ENCODE peak calls at places on chromosomes 1 and 21, in eight cellular contexts. E is fibroblast of the aortic adventitia, K is esophagus squamous epithelium, L is colonic mucosa, M is astrocyte of the cerebellum, J is kidney epithelial cell, Y is pancreas, I is uterus. N is an unnamed sample.

GRCh38 chr1:172266528-172267174 is 153.8 kb upstream of the C1orf105 start:
- DNase-seq in M (no peak), I (no peak), L (no peak), K (no peak), E (no peak), J (no peak), Y (no peak), N (no peak)

GRCh38 chr1:174131032-174131638 is 28.2 kb upstream of the RABGAP1L start:
- DNase-seq in M (no peak), K (no peak), L (no peak), Y (no peak), I (no peak), J (no peak), E (no peak), N (no peak)

GRCh38 chr1:235093013-235093618 is 35.5 kb downstream of the TOMM20 start:
- DNase-seq in J (no peak), Y (no peak), I (no peak), L (peak; percentile 68), E (peak; percentile 79), M (no peak), K (no peak), N (peak; percentile 86)

GRCh38 chr21:27154451-27155129 is 187.7 kb upstream of the ADAMTS5 start:
- DNase-seq in M (no peak), J (no peak), L (no peak), K (no peak), Y (no peak), E (peak; percentile 88), I (peak; percentile 64), N (peak; percentile 31)

GRCh38 chr1:228316589-228317387 is 89.8 kb downstream of the TRIM11 start:
- DNase-seq in E (no peak), J (no peak), Y (peak; percentile 55), I (no peak), K (no peak), L (no peak), M (no peak), N (no peak)

GRCh38 chr1:32953495-32953894 is 11.1 kb downstream of the RNF19B start:
- DNase-seq in M (peak; percentile 8), E (peak; percentile 40), J (peak; percentile 41), L (no peak), I (no peak), Y (no peak), K (no peak), N (peak; percentile 75)

GRCh38 chr1:84617349-84617748 is 43.1 kb upstream of the CTBS start:
- DNase-seq in M (no peak), Y (no peak), K (no peak), L (no peak), J (no peak), E (no peak), I (no peak), N (no peak)

GRCh38 chr1:24725209-24725651 is 20.0 kb upstream of the CLIC4 start:
- DNase-seq in K (no peak), L (no peak), E (no peak), I (no peak), J (no peak), Y (no peak), M (no peak), N (no peak)

GRCh38 chr1:41434748-41435449 is 49.6 kb downstream of the EDN2 start:
- DNase-seq in Y (no peak), J (no peak), K (no peak), M (peak; percentile 51), E (no peak), L (no peak), I (no peak), N (peak; percentile 67)

GRCh38 chr1:171817511-171818265 is 23.6 kb upstream of the DNM3 start:
- DNase-seq in J (peak; percentile 86), Y (no peak), M (peak; percentile 12), L (no peak), K (no peak), I (peak; percentile 38), E (peak; percentile 47), N (peak; percentile 71)

GRCh38 chr1:14522331-14523241 is 75.9 kb upstream of the KAZN start:
- DNase-seq in J (no peak), L (no peak), K (no peak), I (peak; percentile 72), E (peak; percentile 97), Y (no peak), M (peak; percentile 62), N (peak; percentile 70)

GRCh38 chr1:45884700-45885099 is 81.3 kb downstream of the MAST2 start:
- DNase-seq in K (no peak), Y (no peak), L (peak; percentile 40), J (no peak), I (no peak), M (no peak), E (no peak), N (peak; percentile 30)

GRCh38 chr21:33383056-33383888 is 19.9 kb upstream of the IFNGR2 start:
- DNase-seq in J (peak; percentile 90), E (peak; percentile 76), I (peak; percentile 41), M (no peak), K (peak; percentile 48), Y (peak; percentile 60), L (peak; percentile 64), N (peak; percentile 88)

DNA sequence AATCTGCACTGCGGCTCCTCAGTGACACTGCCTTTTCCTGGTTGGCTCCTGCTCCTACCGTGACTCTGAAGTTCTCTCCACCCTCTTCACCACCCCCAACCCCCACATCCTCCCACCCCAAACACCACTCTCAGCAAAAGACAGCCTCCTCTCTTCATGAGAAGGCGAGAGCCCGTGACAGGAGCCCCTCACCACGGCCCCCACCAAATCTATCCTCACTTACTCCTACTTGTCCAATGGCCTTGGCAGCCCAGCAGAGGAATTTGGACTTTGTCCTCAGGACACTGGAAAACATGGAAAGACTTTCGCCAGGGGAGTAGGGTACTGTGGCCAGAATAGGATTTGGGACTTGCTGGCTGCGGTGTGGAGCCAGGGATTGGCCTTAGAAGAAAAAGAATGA is 6.9 kb downstream of the TMEM125 start:
- DNase-seq in I (no peak), L (no peak), E (no peak), M (no peak), J (no peak), K (no peak), Y (no peak), N (no peak)
- H3K4me3 ChIP-seq in I (no peak overlapping the region), L (no peak overlapping the region), E (no peak overlapping the region), M (no peak overlapping the region), J (no peak overlapping the region), K (no peak overlapping the region), Y (no peak overlapping the region), N (no peak overlapping the region)

GRCh38 chr1:162388083-162388594 is 6.6 kb downstream of the C1orf226 start:
- DNase-seq in Y (no peak), M (no peak), L (no peak), J (no peak), E (no peak), K (no peak), I (no peak), N (no peak)

GRCh38 chr1:162389971-162390370 is 8.4 kb downstream of the C1orf226 start:
- DNase-seq in Y (no peak), E (no peak), L (no peak), M (no peak), J (no peak), K (no peak), I (no peak), N (no peak)

GRCh38 chr1:162387226-162388082 is 5.9 kb downstream of the C1orf226 start:
- DNase-seq in L (no peak), J (no peak), E (no peak), I (no peak), M (no peak), Y (no peak), K (no peak), N (no peak)

GRCh38 chr1:162389021-162389818 is 7.7 kb downstream of the C1orf226 start:
- DNase-seq in J (peak; percentile 79), M (peak; percentile 67), I (no peak), Y (no peak), K (no peak), E (no peak), L (no peak), N (peak; percentile 73)

GRCh38 chr1:162388615-162389014 is 7.1 kb downstream of the C1orf226 start:
- DNase-seq in K (no peak), L (no peak), Y (no peak), E (no peak), I (no peak), J (no peak), M (no peak), N (peak; percentile 69)
- TF ChIP-seq CTCF in K (no peak), L (no peak), Y (no peak), E (no peak), I (no peak), J (no peak), M (no peak), N (no peak)

GRCh38 chr1:18631496-18632217 is 1.0 kb downstream of the PAX7 start:
- DNase-seq in L (no peak), Y (no peak), K (no peak), M (no peak), I (no peak), E (no peak), J (no peak), N (no peak)
- H3K4me3 ChIP-seq in L (no peak overlapping the region), Y (no peak overlapping the region), K (no peak overlapping the region), M (no peak overlapping the region), I (no peak overlapping the region), E (no peak overlapping the region), J (no peak overlapping the region), N (no peak overlapping the region)

DNA sequence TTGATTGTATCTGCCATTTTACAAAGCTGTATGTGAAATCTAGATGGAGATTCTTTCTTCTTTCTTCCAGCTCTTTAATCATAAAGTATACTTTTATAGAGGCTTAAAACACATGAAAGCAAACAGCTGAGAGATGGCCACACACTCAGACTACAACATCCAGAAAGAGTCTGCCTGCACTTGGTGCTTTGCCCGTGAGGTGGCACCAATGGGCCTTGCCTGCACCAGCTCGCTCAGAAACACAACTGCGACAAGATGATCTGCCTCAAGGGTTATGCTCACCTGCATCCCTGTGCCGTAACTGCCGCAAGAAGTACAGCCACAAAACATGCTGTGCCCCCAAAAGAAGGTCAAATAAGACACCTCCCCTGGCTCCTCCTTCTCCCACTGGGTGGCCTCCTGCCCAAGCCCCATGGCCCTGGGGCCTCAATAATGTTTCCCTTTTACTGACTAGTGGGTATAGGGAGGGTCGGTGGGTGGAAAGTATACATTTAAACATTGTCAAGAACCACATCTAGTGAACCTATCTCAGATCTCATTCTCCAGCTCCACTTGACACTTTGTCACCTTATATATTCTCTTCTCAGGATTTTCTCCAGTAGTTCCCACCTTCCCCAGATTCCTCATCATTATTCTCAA is 66.7 kb upstream of the ANGPTL3 start:
- DNase-seq in J (peak; percentile 10), E (peak; percentile 31), M (peak; percentile 11), K (no peak), L (peak; percentile 52), Y (peak; percentile 72), I (no peak), N (peak; percentile 77)
- TF ChIP-seq CTCF in J (peak; percentile 81), E (peak; percentile 59), M (peak; percentile 83), K (peak; percentile 35), L (peak; percentile 41), Y (peak; percentile 45), I (peak; percentile 33), N (peak; percentile 92)

GRCh38 chr1:101520302-101520701 is 283.5 kb downstream of the S1PR1 start:
- DNase-seq in Y (no peak), E (peak; percentile 58), K (no peak), I (no peak), M (peak; percentile 13), J (no peak), L (peak; percentile 22), N (peak; percentile 67)
- H3K4me3 ChIP-seq in Y (no peak overlapping the region), E (no peak overlapping the region), K (no peak overlapping the region), I (no peak overlapping the region), M (no peak overlapping the region), J (no peak overlapping the region), L (no peak overlapping the region), N (no peak overlapping the region)

N was measured in choroid plexus epithelial cell.